ENCODE peak calls at places on chromosomes 12 and 14, in five cellular contexts. One of them, this sample, is unnamed. For H3K9me3 and H3K4me1, the result is how much of the 10 kb centered on the place peaks cover.

GRCh38 chr12:19757317-19757877 is 318.1 kb downstream of the AEBP2 start:
- DNase-seq in tibial nerve: no peak
- DNase-seq in Karpas-422: peak
- DNase-seq in A549: no peak
- DNase-seq in pancreas: no peak
- DNase-seq in this sample: peak

GRCh38 chr14:80491131-80491530 is 279.8 kb upstream of the DIO2 start:
- DNase-seq in tibial nerve: peak
- DNase-seq in Karpas-422: peak
- DNase-seq in A549: no peak
- DNase-seq in pancreas: no peak
- DNase-seq in this sample: peak

GRCh38 chr14:60509438-60510253 is 700 bp downstream of the SIX6 start:
- DNase-seq in tibial nerve: no peak
- DNase-seq in Karpas-422: no peak
- DNase-seq in A549: no peak
- DNase-seq in pancreas: no peak
- DNase-seq in this sample: no peak

GRCh38 chr12:77256924-77257323 is 191.6 kb upstream of the E2F7 start:
- DNase-seq in tibial nerve: no peak
- DNase-seq in Karpas-422: peak
- DNase-seq in A549: no peak
- DNase-seq in pancreas: no peak
- DNase-seq in this sample: peak

GRCh38 chr12:100403446-100403845 is 46.6 kb downstream of the SLC17A8 start:
- DNase-seq in tibial nerve: no peak
- DNase-seq in Karpas-422: no peak
- DNase-seq in A549: no peak
- DNase-seq in pancreas: no peak
- DNase-seq in this sample: no peak

GRCh38 chr14:95444132-95445129 is 72.0 kb downstream of the SYNE3 start:
- DNase-seq in tibial nerve: no peak
- DNase-seq in Karpas-422: no peak
- DNase-seq in A549: no peak
- DNase-seq in pancreas: no peak
- DNase-seq in this sample: no peak

GRCh38 chr12:58105225-58106119 is 164.1 kb downstream of the ATP23 start:
- DNase-seq in tibial nerve: no peak
- DNase-seq in Karpas-422: no peak
- DNase-seq in A549: peak
- DNase-seq in pancreas: no peak
- DNase-seq in this sample: peak

GRCh38 chr12:111405856-111406473 is at the start of gene SH2B3:
- DNase-seq in tibial nerve: no peak
- DNase-seq in Karpas-422: no peak
- DNase-seq in A549: peak
- DNase-seq in pancreas: no peak
- DNase-seq in this sample: no peak

GRCh38 chr14:40058916-40059897 is 627.0 kb upstream of the FBXO33 start:
- DNase-seq in tibial nerve: no peak
- DNase-seq in Karpas-422: no peak
- DNase-seq in A549: no peak
- DNase-seq in pancreas: no peak
- DNase-seq in this sample: no peak

GRCh38 chr14:20569066-20569465 is 8.2 kb upstream of the RNASE9 start:
- DNase-seq in tibial nerve: no peak
- DNase-seq in Karpas-422: no peak
- DNase-seq in A549: no peak
- DNase-seq in pancreas: no peak
- DNase-seq in this sample: no peak

GRCh38 chr12:56684745-56685369 is 3.2 kb downstream of the PTGES3 start:
- DNase-seq in tibial nerve: no peak
- DNase-seq in Karpas-422: no peak
- DNase-seq in A549: no peak
- DNase-seq in pancreas: no peak
- DNase-seq in this sample: no peak

GRCh38 chr14:63438065-63438757 is 105.0 kb downstream of the PPP2R5E start:
- DNase-seq in tibial nerve: no peak
- DNase-seq in Karpas-422: peak
- DNase-seq in A549: peak
- DNase-seq in pancreas: peak
- DNase-seq in this sample: peak

GRCh38 chr14:64960762-64961276 is 11.3 kb downstream of the RAB15 start:
- DNase-seq in tibial nerve: no peak
- DNase-seq in Karpas-422: peak
- DNase-seq in A549: no peak
- DNase-seq in pancreas: peak
- DNase-seq in this sample: no peak

GRCh38 chr12:103268831-103269514 is 226.8 kb downstream of the C12orf42 start:
- DNase-seq in tibial nerve: no peak
- DNase-seq in Karpas-422: no peak
- DNase-seq in A549: no peak
- DNase-seq in pancreas: no peak
- DNase-seq in this sample: no peak

GRCh38 chr12:20950248-20950647 is 139.7 kb downstream of the SLCO1B3 start:
- DNase-seq in tibial nerve: no peak
- DNase-seq in Karpas-422: peak
- DNase-seq in A549: no peak
- DNase-seq in pancreas: no peak
- DNase-seq in this sample: peak

GRCh38 chr14:26401170-26401968 is 196.5 kb downstream of the NOVA1 start:
- DNase-seq in tibial nerve: no peak
- DNase-seq in Karpas-422: no peak
- DNase-seq in A549: no peak
- DNase-seq in pancreas: no peak
- DNase-seq in this sample: no peak

GRCh38 chr12:7019043-7019569 is 830 bp upstream of the LPCAT3 start:
- DNase-seq in tibial nerve: no peak
- DNase-seq in Karpas-422: no peak
- DNase-seq in A549: no peak
- DNase-seq in pancreas: no peak
- DNase-seq in this sample: peak

GRCh38 chr12:109288571-109288970 is 20.5 kb downstream of the FOXN4 start:
- DNase-seq in tibial nerve: no peak
- DNase-seq in Karpas-422: peak
- DNase-seq in A549: no peak
- DNase-seq in pancreas: no peak
- DNase-seq in this sample: no peak

GRCh38 chr14:74962493-74962892 is 7.1 kb upstream of the PGF start:
- DNase-seq in tibial nerve: no peak
- DNase-seq in Karpas-422: peak
- DNase-seq in A549: no peak
- DNase-seq in pancreas: no peak
- DNase-seq in this sample: no peak

GRCh38 chr12:75488553-75488952 is 8.0 kb downstream of the GLIPR1 start:
- DNase-seq in tibial nerve: no peak
- DNase-seq in Karpas-422: peak
- DNase-seq in A549: peak
- DNase-seq in pancreas: no peak
- DNase-seq in this sample: peak

GRCh38 chr12:94879542-94879941 is 124.0 kb downstream of the NDUFA12 start:
- DNase-seq in tibial nerve: no peak
- DNase-seq in Karpas-422: peak
- DNase-seq in A549: no peak
- DNase-seq in pancreas: no peak
- DNase-seq in this sample: peak

GRCh38 chr12:6608592-6609311 is 1.6 kb upstream of the CHD4 start:
- DNase-seq in tibial nerve: no peak
- DNase-seq in Karpas-422: peak
- DNase-seq in A549: peak
- DNase-seq in pancreas: peak
- DNase-seq in this sample: peak

GRCh38 chr14:22380511-22381455 is 208.2 kb downstream of the DAD1 start:
- DNase-seq in tibial nerve: no peak
- DNase-seq in Karpas-422: no peak
- DNase-seq in A549: no peak
- DNase-seq in pancreas: no peak
- DNase-seq in this sample: peak

GRCh38 chr14:31592122-31592521 is 30.9 kb downstream of the NUBPL start:
- DNase-seq in tibial nerve: no peak
- DNase-seq in Karpas-422: no peak
- DNase-seq in A549: no peak
- DNase-seq in pancreas: no peak
- DNase-seq in this sample: no peak

GRCh38 chr12:130147875-130148596 is 14.2 kb upstream of the FZD10 start:
- DNase-seq in tibial nerve: no peak
- DNase-seq in Karpas-422: no peak
- DNase-seq in A549: no peak
- DNase-seq in pancreas: no peak
- DNase-seq in this sample: no peak
- H3K9me3 ChIP-seq in tibial nerve: under half
- H3K9me3 ChIP-seq in Karpas-422: under half
- H3K9me3 ChIP-seq in A549: under half
- H3K9me3 ChIP-seq in pancreas: under half
- H3K9me3 ChIP-seq in this sample: under half

GRCh38 chr12:47773062-47773857 is at the start of gene SLC48A1:
- DNase-seq in tibial nerve: no peak
- DNase-seq in Karpas-422: peak
- DNase-seq in A549: peak
- DNase-seq in pancreas: peak
- DNase-seq in this sample: peak
- H3K4me1 ChIP-seq in tibial nerve: under half
- H3K4me1 ChIP-seq in Karpas-422: half or more
- H3K4me1 ChIP-seq in A549: half or more
- H3K4me1 ChIP-seq in pancreas: under half
- H3K4me1 ChIP-seq in this sample: under half

GRCh38 chr14:106166232-106166631 is 639.8 kb downstream of the TMEM121 start:
- DNase-seq in tibial nerve: no peak
- DNase-seq in Karpas-422: no peak
- DNase-seq in A549: no peak
- DNase-seq in pancreas: no peak
- DNase-seq in this sample: no peak
- H3K9me3 ChIP-seq in tibial nerve: under half
- H3K9me3 ChIP-seq in Karpas-422: under half
- H3K9me3 ChIP-seq in A549: under half
- H3K9me3 ChIP-seq in pancreas: under half
- H3K9me3 ChIP-seq in this sample: under half

GRCh38 chr12:116266220-116266619 is 11.3 kb downstream of the MED13L start:
- DNase-seq in tibial nerve: no peak
- DNase-seq in Karpas-422: no peak
- DNase-seq in A549: peak
- DNase-seq in pancreas: no peak
- DNase-seq in this sample: peak
- H3K4me1 ChIP-seq in tibial nerve: under half
- H3K4me1 ChIP-seq in Karpas-422: under half
- H3K4me1 ChIP-seq in A549: half or more
- H3K4me1 ChIP-seq in pancreas: half or more
- H3K4me1 ChIP-seq in this sample: half or more